ENCODE peak calls at places on chromosomes 2 and 18, in four cellular contexts. W is left lung, S is aorta, B is K562. L is an unnamed sample.

GRCh38 chr2:98869272-98869641 is 66.8 kb downstream of the CRACDL start:
- DNase-seq in W (peak), S (no peak), B (no peak), L (peak)

GRCh38 chr2:65473045-65473444 is 40.6 kb upstream of the SPRED2 start:
- DNase-seq in W (no peak), S (no peak), B (no peak), L (no peak)

GRCh38 chr2:48600204-48600813 is 17.3 kb upstream of the GTF2A1L start:
- DNase-seq in W (no peak), S (no peak), B (peak), L (no peak)

GRCh38 chr18:25316619-25317018 is 35.3 kb downstream of the ZNF521 start:
- DNase-seq in W (no peak), S (no peak), B (no peak), L (no peak)

GRCh38 chr18:48671561-48671945 is 132.7 kb downstream of the CTIF start:
- DNase-seq in W (no peak), S (no peak), B (no peak), L (no peak)

GRCh38 chr18:45845410-45845809 is 19.9 kb downstream of the SIGLEC15 start:
- DNase-seq in W (no peak), S (no peak), B (no peak), L (no peak)

GRCh38 chr2:740446-741293 is 63.5 kb upstream of the TMEM18 start:
- DNase-seq in W (peak), S (peak), B (peak), L (peak)

GRCh38 chr2:101152195-101153076 is 1.3 kb upstream of the TBC1D8 start:
- DNase-seq in W (peak), S (peak), B (peak), L (peak)

GRCh38 chr2:118854507-118855300 is 7.3 kb upstream of the EN1 start:
- DNase-seq in W (no peak), S (no peak), B (no peak), L (no peak)
- H3K4me3 ChIP-seq in W (no peak), S (no peak), B (no peak), L (peak)

GRCh38 chr2:75608684-75609333 is 37.8 kb upstream of the MRPL19 start:
- DNase-seq in W (peak), S (peak), B (peak), L (peak)

GRCh38 chr2:75605770-75606535 is 40.6 kb upstream of the MRPL19 start:
- DNase-seq in W (peak), S (no peak), B (no peak), L (peak)

GRCh38 chr2:75607988-75608683 is 38.4 kb upstream of the MRPL19 start:
- DNase-seq in W (no peak), S (no peak), B (no peak), L (no peak)

GRCh38 chr2:75609334-75609689 is 37.3 kb upstream of the MRPL19 start:
- DNase-seq in W (no peak), S (no peak), B (no peak), L (no peak)

DNA sequence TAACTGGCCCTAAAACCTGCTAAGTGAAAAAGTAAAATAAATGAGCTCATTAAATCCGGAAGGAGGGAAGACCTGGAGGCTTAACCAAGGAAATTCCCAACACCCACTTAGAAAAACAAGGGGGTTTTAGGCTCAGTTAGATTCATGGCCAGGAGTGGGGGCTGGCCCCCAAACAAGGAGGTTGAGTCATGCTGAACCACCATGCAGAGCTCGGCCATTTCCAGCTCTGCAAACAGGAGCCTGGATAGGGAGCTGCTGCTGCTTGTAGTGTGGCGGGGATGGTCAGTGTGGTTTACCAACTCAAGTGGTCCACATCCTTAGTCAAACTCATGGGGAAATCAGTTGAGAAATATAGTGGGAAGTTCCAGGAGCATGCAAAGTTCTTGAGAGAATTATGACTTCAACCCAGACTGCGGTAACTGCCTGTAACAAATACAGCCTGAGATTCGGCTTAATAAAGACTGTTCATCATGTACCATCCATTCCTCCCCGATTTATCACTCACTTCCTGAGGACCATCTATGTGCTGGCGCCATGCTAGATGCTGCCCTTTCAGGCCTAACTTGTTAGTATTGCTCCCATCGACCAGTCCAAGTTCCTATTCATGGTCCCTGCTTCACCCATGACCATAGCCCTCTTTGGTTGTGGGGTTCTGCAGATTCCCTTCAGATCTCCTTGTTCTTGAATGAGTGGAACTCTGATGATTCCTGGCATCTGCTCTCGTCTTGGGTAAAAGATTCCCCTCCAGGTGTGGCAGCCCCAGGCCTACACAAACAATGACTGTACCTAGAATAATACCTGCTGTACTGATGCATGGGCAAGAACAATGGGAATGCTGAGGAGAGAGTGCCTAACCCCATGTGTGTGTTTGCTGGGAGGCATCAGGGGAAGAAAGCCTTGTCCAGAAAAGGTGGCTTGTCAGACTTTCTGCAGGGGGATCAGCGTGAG is 39.5 kb upstream of the MRPL19 start:
- DNase-seq in W (peak), S (no peak), B (no peak), L (no peak)
- H3K27ac ChIP-seq in W (peak), S (no peak), B (no peak), L (no peak)

DNA sequence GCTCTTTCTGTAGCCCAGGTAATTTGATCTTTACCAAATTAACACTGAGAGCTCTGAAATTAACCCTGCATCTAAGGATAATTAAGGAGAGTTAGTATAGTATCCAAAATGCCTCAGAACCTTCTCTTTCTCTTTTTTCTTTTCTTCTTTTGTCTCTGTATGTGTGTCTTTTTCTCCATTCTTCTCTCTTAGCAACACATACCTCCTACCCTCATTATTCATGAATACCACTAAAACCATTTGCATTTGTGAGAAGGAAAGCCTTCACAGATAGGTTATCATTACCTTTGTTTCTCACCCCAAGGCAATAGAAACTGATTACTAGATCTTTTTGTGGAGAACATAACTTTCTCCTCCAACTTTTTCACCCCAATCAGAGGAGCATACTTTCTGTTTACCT is 376.5 kb upstream of the NXPH2 start:
- DNase-seq in W (no peak), S (no peak), B (no peak), L (no peak)
- H3K4me3 ChIP-seq in W (no peak), S (no peak), B (no peak), L (no peak)

GRCh38 chr2:150154308-150154797 is 333.1 kb downstream of the RND3 start:
- DNase-seq in W (no peak), S (no peak), B (no peak), L (no peak)
- H3K27ac ChIP-seq in W (no peak), S (no peak), B (no peak), L (peak)

DNA sequence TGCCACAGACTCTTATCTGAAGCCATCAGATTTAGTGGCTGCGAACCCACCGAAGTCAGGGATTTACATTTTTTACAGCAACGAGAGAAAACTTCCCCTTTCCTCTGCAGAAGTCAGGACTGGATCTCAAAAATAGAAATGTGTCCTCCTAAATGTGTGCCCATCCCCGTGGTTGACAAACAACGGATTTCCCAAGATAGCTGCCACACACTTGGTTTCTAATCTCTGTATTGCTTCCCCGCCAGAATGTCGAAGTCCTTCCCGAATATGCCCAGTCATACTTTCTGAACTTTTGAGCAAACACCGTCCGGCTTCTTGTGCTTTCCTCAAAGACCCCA is 847 bp upstream of the ADAM23 start:
- DNase-seq in W (no peak), S (no peak), B (no peak), L (no peak)
- H3K4me3 ChIP-seq in W (no peak), S (peak), B (no peak), L (peak)

DNA sequence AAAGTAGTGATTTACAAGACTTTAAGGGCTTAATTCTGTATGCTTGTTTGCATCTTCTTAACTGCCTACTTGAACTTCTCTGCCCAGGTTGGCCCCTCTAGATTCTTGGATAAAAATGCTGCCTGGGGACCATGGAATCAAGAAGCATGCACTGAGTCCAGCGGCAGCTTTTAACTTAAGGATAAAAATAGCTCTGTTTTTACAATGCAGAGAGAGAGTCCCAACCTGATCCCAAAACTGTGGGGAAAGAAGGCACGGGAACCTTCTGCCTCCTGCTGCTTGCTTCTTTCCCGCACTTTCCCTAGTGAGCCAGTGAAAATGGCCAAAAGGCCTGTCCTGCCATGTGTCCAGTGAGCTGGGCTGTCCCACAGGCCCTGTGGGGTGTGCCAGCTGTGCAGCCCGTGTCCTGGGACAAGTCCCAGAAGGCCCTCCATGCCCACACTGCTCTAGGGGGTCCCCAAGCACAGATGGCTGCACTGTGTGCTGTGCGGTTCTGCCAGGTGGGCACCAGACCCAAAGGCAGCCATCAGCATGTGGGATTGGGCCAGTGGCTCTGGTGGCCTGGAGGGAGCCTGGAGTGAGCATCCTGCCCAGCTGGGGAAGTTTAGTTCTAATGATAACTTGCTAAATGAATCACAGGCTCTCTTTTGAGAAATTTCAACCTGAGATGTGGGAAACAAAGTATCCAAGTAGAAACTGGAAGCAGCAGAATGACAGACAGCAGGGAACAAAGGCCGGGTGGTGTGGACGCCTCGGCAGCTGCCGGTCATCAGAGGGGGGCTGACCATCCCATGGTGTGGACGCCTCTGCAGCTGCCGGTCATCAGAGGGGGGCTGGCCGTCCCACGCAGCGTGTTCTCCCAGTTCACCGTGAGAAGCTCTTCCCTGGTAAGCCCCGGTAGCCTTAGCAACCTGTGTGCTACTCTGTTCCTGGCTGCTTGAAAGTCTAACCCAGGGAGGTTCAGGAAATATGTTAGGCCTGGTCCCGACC is 10.0 kb upstream of the CNDP2 start:
- DNase-seq in W (no peak), S (no peak), B (no peak), L (no peak)
- H3K27ac ChIP-seq in W (no peak), S (no peak), B (no peak), L (no peak)

GRCh38 chr2:240780023-240780831 is 39.8 kb downstream of the KIF1A start:
- DNase-seq in W (no peak), S (peak), B (no peak), L (no peak)
- H3K4me3 ChIP-seq in W (no peak), S (no peak), B (no peak), L (peak)

DNA sequence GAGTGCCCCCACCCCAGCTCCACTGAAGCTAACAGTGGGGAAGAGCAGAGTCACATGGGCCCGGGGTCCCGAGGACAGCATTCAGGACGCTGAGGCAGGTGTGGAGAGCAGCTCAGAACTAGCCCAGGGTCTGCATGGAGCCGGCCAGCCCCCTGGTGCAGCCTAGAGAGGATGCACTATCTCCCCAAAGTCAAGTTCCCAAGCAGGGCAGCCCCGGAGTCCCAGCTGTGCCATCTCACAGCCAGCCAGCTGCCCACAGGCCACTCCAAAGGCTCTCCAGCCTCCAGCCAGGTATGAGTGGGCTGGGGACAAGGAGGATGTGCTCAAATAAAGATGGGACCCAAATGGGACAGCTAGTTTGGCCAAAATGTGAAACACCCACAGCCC is 41.0 kb downstream of the BIN1 start:
- DNase-seq in W (no peak), S (no peak), B (no peak), L (no peak)
- H3K27ac ChIP-seq in W (no peak), S (no peak), B (no peak), L (peak)

L was measured in breast epithelium.